ENCODE peak calls at places on chromosomes 7 and 10, in ten cellular contexts. One of them, this sample, is unnamed.
A peak's percentile ranks its signal among the peaks of the same experiment; 100 is the strongest.

GRCh38 chr10:93215312-93215711 is 141.6 kb downstream of the CYP26A1 start:
- DNase-seq in HL-60: no peak
- DNase-seq in astrocyte of the spinal cord: no peak
- DNase-seq in Peyer's patch: no peak
- DNase-seq in heart left ventricle: no peak
- DNase-seq in choroid plexus epithelial cell: no peak
- DNase-seq in BJ: no peak
- DNase-seq in GM12865: no peak
- DNase-seq in astrocyte: no peak
- DNase-seq in dorsolateral prefrontal cortex: no peak
- DNase-seq in this sample: no peak

GRCh38 chr10:6473901-6474370 is 106.1 kb downstream of the PRKCQ start:
- DNase-seq in HL-60: peak; percentile 29
- DNase-seq in astrocyte of the spinal cord: peak; percentile 5
- DNase-seq in Peyer's patch: no peak
- DNase-seq in heart left ventricle: no peak
- DNase-seq in choroid plexus epithelial cell: peak; percentile 15
- DNase-seq in BJ: no peak
- DNase-seq in GM12865: peak; percentile 48
- DNase-seq in astrocyte: no peak
- DNase-seq in dorsolateral prefrontal cortex: no peak
- DNase-seq in this sample: no peak

GRCh38 chr7:101235050-101235449 is 2.6 kb downstream of the CLDN15 start:
- DNase-seq in HL-60: no peak
- DNase-seq in astrocyte of the spinal cord: no peak
- DNase-seq in Peyer's patch: no peak
- DNase-seq in heart left ventricle: no peak
- DNase-seq in choroid plexus epithelial cell: no peak
- DNase-seq in BJ: no peak
- DNase-seq in GM12865: no peak
- DNase-seq in astrocyte: no peak
- DNase-seq in dorsolateral prefrontal cortex: no peak
- DNase-seq in this sample: no peak

GRCh38 chr7:17994079-17994478 is 33.6 kb downstream of the PRPS1L1 start:
- DNase-seq in HL-60: no peak
- DNase-seq in astrocyte of the spinal cord: no peak
- DNase-seq in Peyer's patch: no peak
- DNase-seq in heart left ventricle: no peak
- DNase-seq in choroid plexus epithelial cell: no peak
- DNase-seq in BJ: no peak
- DNase-seq in GM12865: no peak
- DNase-seq in astrocyte: no peak
- DNase-seq in dorsolateral prefrontal cortex: no peak
- DNase-seq in this sample: no peak

GRCh38 chr10:128817636-128818035 is 649.4 kb upstream of the MGMT start:
- DNase-seq in HL-60: no peak
- DNase-seq in astrocyte of the spinal cord: no peak
- DNase-seq in Peyer's patch: no peak
- DNase-seq in heart left ventricle: no peak
- DNase-seq in choroid plexus epithelial cell: no peak
- DNase-seq in BJ: no peak
- DNase-seq in GM12865: no peak
- DNase-seq in astrocyte: no peak
- DNase-seq in dorsolateral prefrontal cortex: no peak
- DNase-seq in this sample: no peak

GRCh38 chr10:86461963-86462804 is 59.4 kb downstream of the WAPL start:
- DNase-seq in HL-60: no peak
- DNase-seq in astrocyte of the spinal cord: no peak
- DNase-seq in Peyer's patch: no peak
- DNase-seq in heart left ventricle: no peak
- DNase-seq in choroid plexus epithelial cell: no peak
- DNase-seq in BJ: no peak
- DNase-seq in GM12865: no peak
- DNase-seq in astrocyte: no peak
- DNase-seq in dorsolateral prefrontal cortex: no peak
- DNase-seq in this sample: no peak

GRCh38 chr7:30654296-30655090 is 27.8 kb downstream of the CRHR2 start:
- DNase-seq in HL-60: no peak
- DNase-seq in astrocyte of the spinal cord: no peak
- DNase-seq in Peyer's patch: peak; percentile 27
- DNase-seq in heart left ventricle: no peak
- DNase-seq in choroid plexus epithelial cell: no peak
- DNase-seq in BJ: no peak
- DNase-seq in GM12865: no peak
- DNase-seq in astrocyte: no peak
- DNase-seq in dorsolateral prefrontal cortex: peak; percentile 18
- DNase-seq in this sample: no peak

GRCh38 chr10:96830511-96831199 is 1.4 kb upstream of the LCOR start:
- DNase-seq in HL-60: peak; percentile 80
- DNase-seq in astrocyte of the spinal cord: peak; percentile 73
- DNase-seq in Peyer's patch: peak; percentile 95
- DNase-seq in heart left ventricle: no peak
- DNase-seq in choroid plexus epithelial cell: peak; percentile 83
- DNase-seq in BJ: no peak
- DNase-seq in GM12865: peak; percentile 92
- DNase-seq in astrocyte: peak; percentile 39
- DNase-seq in dorsolateral prefrontal cortex: peak; percentile 54
- DNase-seq in this sample: peak; percentile 57

GRCh38 chr7:148772297-148773089 is 73.8 kb downstream of the CUL1 start:
- DNase-seq in HL-60: no peak
- DNase-seq in astrocyte of the spinal cord: peak; percentile 93
- DNase-seq in Peyer's patch: no peak
- DNase-seq in heart left ventricle: no peak
- DNase-seq in choroid plexus epithelial cell: peak; percentile 90
- DNase-seq in BJ: peak; percentile 62
- DNase-seq in GM12865: no peak
- DNase-seq in astrocyte: peak; percentile 91
- DNase-seq in dorsolateral prefrontal cortex: no peak
- DNase-seq in this sample: peak; percentile 39

GRCh38 chr10:73850863-73851461 is 23.4 kb downstream of the CAMK2G start:
- DNase-seq in HL-60: peak; percentile 57
- DNase-seq in astrocyte of the spinal cord: peak; percentile 72
- DNase-seq in Peyer's patch: no peak
- DNase-seq in heart left ventricle: no peak
- DNase-seq in choroid plexus epithelial cell: peak; percentile 89
- DNase-seq in BJ: peak; percentile 88
- DNase-seq in GM12865: no peak
- DNase-seq in astrocyte: peak; percentile 55
- DNase-seq in dorsolateral prefrontal cortex: no peak
- DNase-seq in this sample: no peak

GRCh38 chr7:69213882-69214281 is 384.4 kb upstream of the AUTS2 start:
- DNase-seq in HL-60: no peak
- DNase-seq in astrocyte of the spinal cord: no peak
- DNase-seq in Peyer's patch: no peak
- DNase-seq in heart left ventricle: no peak
- DNase-seq in choroid plexus epithelial cell: no peak
- DNase-seq in BJ: no peak
- DNase-seq in GM12865: no peak
- DNase-seq in astrocyte: peak; percentile 20
- DNase-seq in dorsolateral prefrontal cortex: no peak
- DNase-seq in this sample: no peak

DNA sequence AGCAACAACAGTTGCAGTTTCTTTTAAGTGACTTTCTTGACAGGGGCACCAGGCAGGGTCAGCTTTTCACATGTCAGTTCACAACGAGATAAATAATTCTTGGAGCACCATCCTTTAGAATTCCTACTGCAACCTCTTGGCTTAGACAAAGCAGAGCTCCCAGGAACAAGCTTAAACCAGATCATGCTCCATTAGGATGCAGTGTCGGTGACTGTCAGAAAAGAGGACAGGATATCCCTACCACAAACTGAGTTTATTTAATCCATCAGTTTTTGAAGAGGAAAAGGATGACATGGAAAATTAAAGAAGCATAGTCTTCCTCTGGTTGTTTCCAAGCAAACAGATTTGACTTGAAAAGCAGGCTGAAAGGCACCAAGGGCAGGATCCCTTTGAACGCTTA is 332.0 kb upstream of the AOAH start:
- DNase-seq in HL-60: no peak
- DNase-seq in astrocyte of the spinal cord: no peak
- DNase-seq in Peyer's patch: no peak
- DNase-seq in heart left ventricle: no peak
- DNase-seq in choroid plexus epithelial cell: no peak
- DNase-seq in BJ: no peak
- DNase-seq in GM12865: no peak
- DNase-seq in astrocyte: no peak
- DNase-seq in dorsolateral prefrontal cortex: no peak
- DNase-seq in this sample: no peak
- H3K4me3 ChIP-seq in HL-60: no peak overlapping the region
- H3K4me3 ChIP-seq in astrocyte of the spinal cord: no peak overlapping the region
- H3K4me3 ChIP-seq in Peyer's patch: no peak overlapping the region
- H3K4me3 ChIP-seq in heart left ventricle: no peak overlapping the region
- H3K4me3 ChIP-seq in choroid plexus epithelial cell: no peak overlapping the region
- H3K4me3 ChIP-seq in BJ: no peak overlapping the region
- H3K4me3 ChIP-seq in GM12865: no peak overlapping the region
- H3K4me3 ChIP-seq in astrocyte: no peak overlapping the region
- H3K4me3 ChIP-seq in dorsolateral prefrontal cortex: no peak overlapping the region
- H3K4me3 ChIP-seq in this sample: no peak overlapping the region

DNA sequence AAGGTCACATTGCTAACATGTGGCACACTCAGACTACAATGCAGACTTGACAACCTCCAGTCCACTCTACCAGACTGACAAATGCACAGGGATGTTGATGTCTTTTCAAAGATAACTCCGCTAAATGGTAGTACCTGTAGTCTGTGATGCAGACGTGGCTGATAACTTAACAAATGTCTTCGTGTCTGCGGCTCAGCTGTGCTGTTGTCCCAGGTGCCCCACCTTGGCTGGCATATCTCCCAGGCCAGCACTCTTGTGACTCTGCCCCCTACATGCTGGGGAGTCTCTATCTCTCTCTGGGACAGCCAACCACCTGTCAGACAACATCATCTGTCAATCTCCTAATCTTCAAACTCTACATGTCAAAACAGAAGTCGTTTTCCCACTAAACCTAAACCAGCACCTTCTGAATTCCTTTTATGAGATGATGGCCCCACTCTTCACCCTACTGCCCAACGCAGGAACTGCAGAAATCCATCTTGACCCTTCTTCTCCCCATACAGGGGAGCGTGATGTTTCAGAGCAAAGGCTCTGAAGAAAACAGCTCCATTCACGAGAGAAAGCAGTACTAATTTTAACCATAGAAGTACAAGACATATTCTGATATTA is 156.4 kb downstream of the USP6NL start:
- DNase-seq in HL-60: no peak
- DNase-seq in astrocyte of the spinal cord: no peak
- DNase-seq in Peyer's patch: no peak
- DNase-seq in heart left ventricle: no peak
- DNase-seq in choroid plexus epithelial cell: no peak
- DNase-seq in BJ: no peak
- DNase-seq in GM12865: no peak
- DNase-seq in astrocyte: no peak
- DNase-seq in dorsolateral prefrontal cortex: no peak
- DNase-seq in this sample: no peak
- TF ChIP-seq CTCF in HL-60: no peak
- TF ChIP-seq CTCF in astrocyte of the spinal cord: peak; percentile 22
- TF ChIP-seq CTCF in Peyer's patch: peak; percentile 6
- TF ChIP-seq CTCF in heart left ventricle: no peak
- TF ChIP-seq CTCF in choroid plexus epithelial cell: peak; percentile 47
- TF ChIP-seq CTCF in BJ: peak; percentile 25
- TF ChIP-seq CTCF in GM12865: peak; percentile 23
- TF ChIP-seq CTCF in astrocyte: no peak
- TF ChIP-seq CTCF in dorsolateral prefrontal cortex: no peak
- TF ChIP-seq CTCF in this sample: peak; percentile 21

GRCh38 chr10:3827768-3828403 is 42.9 kb upstream of the KLF6 start:
- DNase-seq in HL-60: no peak
- DNase-seq in astrocyte of the spinal cord: no peak
- DNase-seq in Peyer's patch: no peak
- DNase-seq in heart left ventricle: no peak
- DNase-seq in choroid plexus epithelial cell: no peak
- DNase-seq in BJ: no peak
- DNase-seq in GM12865: no peak
- DNase-seq in astrocyte: no peak
- DNase-seq in dorsolateral prefrontal cortex: no peak
- DNase-seq in this sample: no peak
- H3K4me3 ChIP-seq in HL-60: no peak overlapping the region
- H3K4me3 ChIP-seq in astrocyte of the spinal cord: no peak overlapping the region
- H3K4me3 ChIP-seq in Peyer's patch: no peak overlapping the region
- H3K4me3 ChIP-seq in heart left ventricle: no peak overlapping the region
- H3K4me3 ChIP-seq in choroid plexus epithelial cell: no peak overlapping the region
- H3K4me3 ChIP-seq in BJ: no peak overlapping the region
- H3K4me3 ChIP-seq in GM12865: no peak overlapping the region
- H3K4me3 ChIP-seq in astrocyte: peak overlapping the region; percentile 36
- H3K4me3 ChIP-seq in dorsolateral prefrontal cortex: no peak overlapping the region
- H3K4me3 ChIP-seq in this sample: no peak overlapping the region

DNA sequence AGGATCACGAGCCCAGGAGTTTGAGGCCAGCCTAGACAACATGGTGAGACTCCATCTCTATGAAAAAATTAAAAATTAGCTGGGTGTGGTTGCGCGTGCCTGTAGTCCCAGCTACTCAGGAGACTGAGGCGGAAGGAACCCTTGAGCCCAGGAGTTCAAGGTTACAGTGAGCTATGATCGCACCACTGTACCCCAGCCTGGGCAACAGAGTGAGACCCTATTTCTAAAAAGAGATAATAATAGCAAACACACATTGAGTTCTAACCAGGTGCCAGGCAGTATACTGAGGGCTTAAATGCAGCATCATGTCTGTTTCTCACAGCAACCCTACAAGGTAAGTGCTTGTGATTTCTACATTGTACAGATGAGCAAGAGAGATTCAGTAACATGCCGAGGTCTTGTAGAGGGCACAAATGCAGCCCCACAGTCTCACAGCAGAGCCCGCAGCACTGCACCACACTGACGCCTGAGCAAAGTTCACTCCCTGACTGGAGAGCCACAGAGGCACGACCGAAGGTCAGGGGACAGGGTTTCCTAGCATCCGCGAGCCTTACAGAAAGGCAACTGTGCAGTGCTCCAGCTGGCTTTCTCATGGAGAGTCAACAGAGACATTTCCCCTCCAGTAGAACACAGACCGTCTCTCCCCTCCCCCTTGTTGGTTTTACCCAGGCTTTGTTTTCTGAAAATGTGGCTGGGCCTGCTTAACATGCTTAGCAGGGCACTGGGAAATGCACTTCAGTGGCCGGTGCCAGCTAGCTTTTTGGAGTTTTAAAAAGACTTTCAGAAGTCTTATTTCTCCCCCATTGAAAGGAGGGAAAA is 36.5 kb downstream of the PDSS1 start:
- DNase-seq in HL-60: no peak
- DNase-seq in astrocyte of the spinal cord: no peak
- DNase-seq in Peyer's patch: peak; percentile 85
- DNase-seq in heart left ventricle: no peak
- DNase-seq in choroid plexus epithelial cell: no peak
- DNase-seq in BJ: no peak
- DNase-seq in GM12865: no peak
- DNase-seq in astrocyte: no peak
- DNase-seq in dorsolateral prefrontal cortex: peak; percentile 40
- DNase-seq in this sample: no peak
- TF ChIP-seq CTCF in HL-60: no peak
- TF ChIP-seq CTCF in astrocyte of the spinal cord: no peak
- TF ChIP-seq CTCF in Peyer's patch: no peak
- TF ChIP-seq CTCF in heart left ventricle: no peak
- TF ChIP-seq CTCF in choroid plexus epithelial cell: no peak
- TF ChIP-seq CTCF in BJ: no peak
- TF ChIP-seq CTCF in GM12865: no peak
- TF ChIP-seq CTCF in astrocyte: no peak
- TF ChIP-seq CTCF in dorsolateral prefrontal cortex: no peak
- TF ChIP-seq CTCF in this sample: no peak

GRCh38 chr7:116673504-116673865 is 1.5 kb downstream of the MET start:
- DNase-seq in HL-60: no peak
- DNase-seq in astrocyte of the spinal cord: no peak
- DNase-seq in Peyer's patch: no peak
- DNase-seq in heart left ventricle: no peak
- DNase-seq in choroid plexus epithelial cell: no peak
- DNase-seq in BJ: no peak
- DNase-seq in GM12865: no peak
- DNase-seq in astrocyte: no peak
- DNase-seq in dorsolateral prefrontal cortex: no peak
- DNase-seq in this sample: no peak
- H3K4me3 ChIP-seq in HL-60: no peak overlapping the region
- H3K4me3 ChIP-seq in astrocyte of the spinal cord: peak overlapping the region; percentile 86
- H3K4me3 ChIP-seq in Peyer's patch: peak overlapping the region; percentile 77
- H3K4me3 ChIP-seq in heart left ventricle: peak overlapping the region; percentile 61
- H3K4me3 ChIP-seq in choroid plexus epithelial cell: no peak overlapping the region
- H3K4me3 ChIP-seq in BJ: peak overlapping the region; percentile 70
- H3K4me3 ChIP-seq in GM12865: no peak overlapping the region
- H3K4me3 ChIP-seq in astrocyte: peak overlapping the region; percentile 99
- H3K4me3 ChIP-seq in dorsolateral prefrontal cortex: peak overlapping the region; percentile 70
- H3K4me3 ChIP-seq in this sample: no peak overlapping the region